ENCODE peak calls at places on chromosomes 2 and 18, in four cellular contexts. One of them, this sample, is unnamed.

GRCh38 chr18:57627488-57627887 is 5.9 kb upstream of the NARS1 start:
- DNase-seq in GM12878: no peak
- DNase-seq in HepG2: no peak
- DNase-seq in H1: no peak
- DNase-seq in this sample: no peak

GRCh38 chr2:186170693-186171092 is 315.4 kb upstream of the ZC3H15 start:
- DNase-seq in GM12878: no peak
- DNase-seq in HepG2: no peak
- DNase-seq in H1: no peak
- DNase-seq in this sample: no peak

GRCh38 chr2:191199929-191200328 is 45.3 kb upstream of the MYO1B start:
- DNase-seq in GM12878: no peak
- DNase-seq in HepG2: no peak
- DNase-seq in H1: no peak
- DNase-seq in this sample: no peak

GRCh38 chr18:48909721-48910120 is 41.0 kb downstream of the SMAD7 start:
- DNase-seq in GM12878: no peak
- DNase-seq in HepG2: no peak
- DNase-seq in H1: no peak
- DNase-seq in this sample: no peak

GRCh38 chr18:12621737-12622306 is 36.1 kb downstream of the SPIRE1 start:
- DNase-seq in GM12878: no peak
- DNase-seq in HepG2: no peak
- DNase-seq in H1: no peak
- DNase-seq in this sample: no peak

GRCh38 chr2:113966832-113967231 is 76.9 kb downstream of the ACTR3 start:
- DNase-seq in GM12878: no peak
- DNase-seq in HepG2: peak; percentile 85
- DNase-seq in H1: no peak
- DNase-seq in this sample: no peak

GRCh38 chr2:138115664-138116063 is 151.4 kb downstream of the HNMT start:
- DNase-seq in GM12878: no peak
- DNase-seq in HepG2: no peak
- DNase-seq in H1: no peak
- DNase-seq in this sample: no peak

GRCh38 chr2:172119089-172119488 is 16.4 kb upstream of the DLX2 start:
- DNase-seq in GM12878: no peak
- DNase-seq in HepG2: peak; percentile 86
- DNase-seq in H1: no peak
- DNase-seq in this sample: no peak

GRCh38 chr2:3283206-3283605 is 94.4 kb downstream of the EIPR1 start:
- DNase-seq in GM12878: no peak
- DNase-seq in HepG2: no peak
- DNase-seq in H1: no peak
- DNase-seq in this sample: no peak

GRCh38 chr18:44520981-44521672 is 159.6 kb upstream of the SETBP1 start:
- DNase-seq in GM12878: no peak
- DNase-seq in HepG2: no peak
- DNase-seq in H1: no peak
- DNase-seq in this sample: no peak

GRCh38 chr18:11322006-11322405 is 172.6 kb upstream of the PIEZO2 start:
- DNase-seq in GM12878: no peak
- DNase-seq in HepG2: no peak
- DNase-seq in H1: no peak
- DNase-seq in this sample: no peak

GRCh38 chr2:8505311-8505920 is 176.4 kb upstream of the ID2 start:
- DNase-seq in GM12878: no peak
- DNase-seq in HepG2: no peak
- DNase-seq in H1: no peak
- DNase-seq in this sample: peak; percentile 9

GRCh38 chr2:104405628-104406027 is 448.3 kb upstream of the POU3F3 start:
- DNase-seq in GM12878: no peak
- DNase-seq in HepG2: no peak
- DNase-seq in H1: no peak
- DNase-seq in this sample: no peak

GRCh38 chr2:16628316-16628715 is 37.3 kb downstream of the CYRIA start:
- DNase-seq in GM12878: no peak
- DNase-seq in HepG2: no peak
- DNase-seq in H1: no peak
- DNase-seq in this sample: no peak

GRCh38 chr2:16625759-16626158 is 39.9 kb downstream of the CYRIA start:
- DNase-seq in GM12878: peak; percentile 24
- DNase-seq in HepG2: no peak
- DNase-seq in H1: no peak
- DNase-seq in this sample: no peak

GRCh38 chr2:16625201-16625729 is 40.4 kb downstream of the CYRIA start:
- DNase-seq in GM12878: no peak
- DNase-seq in HepG2: no peak
- DNase-seq in H1: no peak
- DNase-seq in this sample: no peak

GRCh38 chr2:16626997-16627605 is 38.5 kb downstream of the CYRIA start:
- DNase-seq in GM12878: no peak
- DNase-seq in HepG2: no peak
- DNase-seq in H1: no peak
- DNase-seq in this sample: no peak

DNA sequence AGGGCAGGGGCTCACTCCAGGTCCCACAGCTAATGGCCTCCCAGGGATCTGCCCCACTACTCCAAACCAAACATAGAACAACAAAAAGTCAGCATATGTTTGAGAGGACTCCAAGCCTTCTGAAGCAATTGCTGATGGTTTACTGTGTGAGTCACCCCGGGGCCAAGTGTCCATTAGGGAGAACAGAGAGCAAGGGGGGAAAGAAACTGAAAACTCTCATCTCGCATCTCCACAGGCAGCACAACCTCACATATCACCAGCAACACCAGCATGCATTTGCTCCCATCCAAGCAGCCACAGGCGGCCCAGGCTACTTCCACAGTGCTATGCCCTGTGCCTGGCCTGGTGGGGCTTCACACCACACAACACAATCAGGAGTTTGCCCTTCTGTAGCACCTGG is 39.1 kb downstream of the CYRIA start:
- DNase-seq in GM12878: no peak
- DNase-seq in HepG2: no peak
- DNase-seq in H1: no peak
- DNase-seq in this sample: no peak
- TF ChIP-seq SUZ12 in GM12878: no peak
- TF ChIP-seq SUZ12 in HepG2: no peak
- TF ChIP-seq SUZ12 in H1: no peak
- TF ChIP-seq SUZ12 in this sample: no peak

GRCh38 chr2:140876015-140876414 is 1254.8 kb downstream of the LRP1B start:
- DNase-seq in GM12878: no peak
- DNase-seq in HepG2: no peak
- DNase-seq in H1: no peak
- DNase-seq in this sample: no peak

GRCh38 chr2:140869107-140869506 is 1261.7 kb downstream of the LRP1B start:
- DNase-seq in GM12878: no peak
- DNase-seq in HepG2: no peak
- DNase-seq in H1: no peak
- DNase-seq in this sample: no peak

DNA sequence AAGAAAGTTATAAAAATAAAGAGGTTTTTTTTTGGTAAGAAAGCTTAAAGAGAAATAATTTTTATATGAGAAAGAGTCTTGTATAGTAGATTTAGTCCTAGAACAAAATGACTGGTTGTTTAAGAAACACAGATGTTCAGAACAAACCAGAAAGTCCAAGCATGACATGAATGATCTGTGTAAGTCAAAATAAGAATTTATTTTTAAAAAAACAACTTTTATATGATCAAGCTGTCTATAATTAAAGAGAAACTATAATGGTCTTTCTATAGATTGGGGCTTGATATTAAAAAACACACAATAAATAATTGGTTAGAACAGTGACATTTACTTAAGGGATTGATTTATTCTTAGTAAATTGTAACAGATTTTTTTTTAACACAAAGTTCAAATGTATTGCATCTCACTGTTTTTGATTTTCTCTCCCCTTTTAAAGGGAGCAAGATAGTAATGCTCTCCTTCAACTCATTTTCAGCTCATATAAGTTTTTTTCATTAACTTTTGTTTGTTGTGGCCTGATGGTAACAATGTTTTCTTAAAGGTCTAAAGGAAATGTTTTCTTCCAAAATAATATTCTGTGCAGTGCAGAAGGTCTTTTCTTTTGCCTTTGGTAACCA is 1256.8 kb downstream of the LRP1B start:
- DNase-seq in GM12878: no peak
- DNase-seq in HepG2: no peak
- DNase-seq in H1: no peak
- DNase-seq in this sample: no peak
- H3K9me3 ChIP-seq in GM12878: no peaks in the 10 kb centered on the region
- H3K9me3 ChIP-seq in HepG2: peaks cover 47% of the 10 kb centered on the region
- H3K9me3 ChIP-seq in H1: peaks cover 26% of the 10 kb centered on the region
- H3K9me3 ChIP-seq in this sample: peaks cover 74% of the 10 kb centered on the region

GRCh38 chr2:207121784-207122183 is 44.0 kb downstream of the KLF7 start:
- DNase-seq in GM12878: no peak
- DNase-seq in HepG2: no peak
- DNase-seq in H1: no peak
- DNase-seq in this sample: no peak
- TF ChIP-seq SUZ12 in GM12878: no peak
- TF ChIP-seq SUZ12 in HepG2: no peak
- TF ChIP-seq SUZ12 in H1: no peak
- TF ChIP-seq SUZ12 in this sample: no peak

GRCh38 chr2:84770280-84770679 is 110.6 kb downstream of the TRABD2A start:
- DNase-seq in GM12878: no peak
- DNase-seq in HepG2: no peak
- DNase-seq in H1: no peak
- DNase-seq in this sample: no peak

GRCh38 chr2:84766791-84767190 is 114.1 kb downstream of the TRABD2A start:
- DNase-seq in GM12878: no peak
- DNase-seq in HepG2: no peak
- DNase-seq in H1: no peak
- DNase-seq in this sample: no peak

GRCh38 chr2:84768840-84769239 is 112.0 kb downstream of the TRABD2A start:
- DNase-seq in GM12878: no peak
- DNase-seq in HepG2: no peak
- DNase-seq in H1: no peak
- DNase-seq in this sample: no peak

GRCh38 chr2:84776011-84776410 is 104.9 kb downstream of the TRABD2A start:
- DNase-seq in GM12878: no peak
- DNase-seq in HepG2: no peak
- DNase-seq in H1: no peak
- DNase-seq in this sample: no peak

DNA sequence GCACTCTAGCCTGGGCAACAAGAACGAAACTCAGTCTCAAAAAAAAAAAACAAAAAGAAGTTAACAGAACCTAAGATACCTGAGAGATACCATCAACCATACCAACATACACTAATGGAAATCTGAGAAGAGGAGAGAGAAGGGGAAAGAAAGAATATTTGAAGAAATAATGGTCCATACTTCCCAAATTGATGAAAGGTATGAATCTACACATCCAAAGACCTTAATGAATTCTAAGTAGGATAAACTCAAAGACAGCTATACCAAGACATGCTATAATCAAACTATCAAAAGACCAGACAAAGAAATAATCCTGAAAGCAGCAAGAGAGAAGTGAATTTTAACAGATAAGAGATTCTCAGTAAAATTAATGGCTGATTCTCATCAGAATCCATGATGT is 109.6 kb downstream of the TRABD2A start:
- DNase-seq in GM12878: no peak
- DNase-seq in HepG2: no peak
- DNase-seq in H1: no peak
- DNase-seq in this sample: no peak
- H3K9me3 ChIP-seq in GM12878: no peaks in the 10 kb centered on the region
- H3K9me3 ChIP-seq in HepG2: peaks cover 24% of the 10 kb centered on the region
- H3K9me3 ChIP-seq in H1: peaks cover 5% of the 10 kb centered on the region
- H3K9me3 ChIP-seq in this sample: peaks cover 7% of the 10 kb centered on the region

DNA sequence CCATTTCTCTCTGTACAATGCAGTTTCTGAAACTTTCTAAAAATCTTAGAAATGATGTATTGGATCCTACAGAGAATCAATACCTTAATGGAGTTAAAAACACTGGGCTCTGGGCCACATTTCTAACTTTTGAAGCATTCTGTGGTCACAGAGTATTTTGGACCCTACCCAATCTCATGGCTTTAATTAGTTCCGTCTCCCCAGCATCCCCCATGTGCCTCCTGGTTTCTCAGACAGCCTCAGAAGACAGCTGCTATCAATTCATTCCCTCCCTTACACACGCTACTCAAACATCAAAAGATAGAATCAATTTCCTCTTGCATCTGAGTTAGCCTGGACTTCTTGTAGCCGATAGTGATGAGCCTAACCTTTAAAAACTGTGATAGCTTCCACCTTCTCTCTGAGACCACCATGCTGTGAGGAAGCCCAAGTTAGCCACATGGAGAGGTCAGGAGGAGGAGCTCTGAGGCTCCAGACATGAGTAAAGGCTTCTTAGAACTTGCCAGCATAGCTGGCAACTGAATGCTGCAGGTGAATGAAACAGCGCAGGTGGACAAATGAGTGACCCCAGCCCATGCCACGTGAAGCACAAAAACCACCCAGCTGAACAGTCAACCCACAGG is 10.4 kb downstream of the ADCY3 start:
- DNase-seq in GM12878: no peak
- DNase-seq in HepG2: no peak
- DNase-seq in H1: no peak
- DNase-seq in this sample: no peak
- TF ChIP-seq SUZ12 in GM12878: no peak
- TF ChIP-seq SUZ12 in HepG2: no peak
- TF ChIP-seq SUZ12 in H1: no peak
- TF ChIP-seq SUZ12 in this sample: no peak

GRCh38 chr18:78787751-78788150 is 191.9 kb upstream of the SALL3 start:
- DNase-seq in GM12878: no peak
- DNase-seq in HepG2: no peak
- DNase-seq in H1: no peak
- DNase-seq in this sample: no peak
- H3K9me3 ChIP-seq in GM12878: no peaks in the 10 kb centered on the region
- H3K9me3 ChIP-seq in HepG2: no peaks in the 10 kb centered on the region
- H3K9me3 ChIP-seq in H1: no peaks in the 10 kb centered on the region
- H3K9me3 ChIP-seq in this sample: no peaks in the 10 kb centered on the region

DNA sequence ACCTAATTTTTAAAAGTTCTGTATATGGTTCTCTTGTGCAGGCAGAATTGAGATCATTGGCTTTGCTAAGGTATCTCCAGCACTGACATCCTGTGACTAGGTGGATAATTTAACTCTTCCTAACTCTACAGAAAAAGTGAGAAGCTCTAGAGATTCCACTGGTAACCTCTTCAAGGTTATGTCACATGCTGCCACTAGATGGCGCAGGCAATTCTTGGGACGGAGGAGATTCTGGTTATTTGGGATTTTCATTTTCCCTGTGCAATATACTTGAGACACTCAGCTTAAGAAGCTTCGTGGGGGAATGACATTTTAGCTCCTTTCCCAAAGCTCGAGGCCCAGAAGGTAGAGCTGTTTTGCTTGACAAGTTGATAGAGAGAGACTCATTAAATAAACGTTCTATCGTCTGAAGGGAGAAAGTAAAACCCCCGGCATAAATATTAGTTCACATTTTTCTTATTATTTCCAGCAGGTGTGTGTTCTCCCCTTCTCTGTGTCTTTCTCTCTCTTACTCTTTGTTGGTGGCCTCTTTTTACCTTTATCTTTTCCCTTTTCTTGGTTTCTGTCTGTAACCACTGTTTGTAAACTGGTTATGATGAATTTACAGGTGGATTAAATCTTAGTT is 26.6 kb upstream of the LANCL1 start:
- DNase-seq in GM12878: no peak
- DNase-seq in HepG2: peak; percentile 47
- DNase-seq in H1: peak; percentile 9
- DNase-seq in this sample: peak; percentile 18
- TF ChIP-seq SUZ12 in GM12878: no peak
- TF ChIP-seq SUZ12 in HepG2: no peak
- TF ChIP-seq SUZ12 in H1: no peak
- TF ChIP-seq SUZ12 in this sample: no peak

This sample was measured in NT2/D1.